ENCODE peak calls at places on chromosomes 7 and 10, in five cellular contexts. O is BJ; W is dorsolateral prefrontal cortex; Z is astrocyte; T is CD8-positive, alpha-beta T cell. X is an unnamed sample.

GRCh38 chr7:2821842-2822507 is 22.1 kb downstream of the GNA12 start:
- DNase-seq in Z (peak), O (peak), W (no peak), T (no peak), X (no peak)

GRCh38 chr7:18638594-18639452 is 143.3 kb downstream of the HDAC9 start:
- DNase-seq in W (no peak), O (peak), T (no peak), Z (peak), X (no peak)

GRCh38 chr10:42691361-42692120 is 53.2 kb upstream of the ZNF33B start:
- DNase-seq in T (no peak), W (no peak), O (no peak), Z (no peak), X (no peak)

GRCh38 chr10:101837753-101838152 is 5.8 kb downstream of the KCNIP2 start:
- DNase-seq in Z (no peak), T (no peak), O (no peak), W (no peak), X (no peak)

GRCh38 chr7:101018271-101019167 is 1.4 kb upstream of the MUC17 start:
- DNase-seq in Z (no peak), W (no peak), T (no peak), O (no peak), X (peak)

GRCh38 chr10:88865281-88865876 is 13.7 kb upstream of the ANKRD22 start:
- DNase-seq in T (no peak), Z (no peak), O (no peak), W (no peak), X (no peak)

GRCh38 chr10:77027576-77027975 is 610.0 kb downstream of the KCNMA1 start:
- DNase-seq in O (no peak), Z (no peak), T (no peak), W (no peak), X (no peak)

GRCh38 chr10:101938316-101939272 is 95.0 kb upstream of the KCNIP2 start:
- DNase-seq in Z (peak), W (no peak), O (peak), T (no peak), X (no peak)

GRCh38 chr10:73894245-73894971 is 16.5 kb upstream of the PLAU start:
- DNase-seq in T (no peak), O (no peak), Z (peak), W (no peak), X (no peak)

GRCh38 chr7:132858251-132858650 is 223.6 kb downstream of the CHCHD3 start:
- DNase-seq in T (no peak), Z (no peak), O (no peak), W (no peak), X (no peak)

GRCh38 chr10:84114088-84114667 is 25.1 kb upstream of the GHITM start:
- DNase-seq in Z (no peak), O (no peak), W (no peak), T (no peak), X (no peak)

GRCh38 chr10:102770792-102771191 is 27.0 kb downstream of the WBP1L start:
- DNase-seq in T (no peak), O (no peak), Z (no peak), W (no peak), X (no peak)

GRCh38 chr10:94006591-94007550 is 13.1 kb downstream of the PLCE1 start:
- DNase-seq in Z (peak), T (no peak), O (peak), W (no peak), X (no peak)

GRCh38 chr10:122639801-122640200 is 59.8 kb downstream of the C10orf120 start:
- DNase-seq in O (no peak), W (no peak), Z (no peak), T (no peak), X (no peak)

GRCh38 chr10:68364101-68364886 is 31.6 kb upstream of the PBLD start:
- DNase-seq in W (no peak), Z (no peak), O (no peak), T (no peak), X (no peak)

GRCh38 chr7:26784118-26784517 is 80.3 kb downstream of the SKAP2 start:
- DNase-seq in W (no peak), T (no peak), O (no peak), Z (no peak), X (no peak)

GRCh38 chr7:121605297-121605640 is 209.2 kb upstream of the FAM3C start:
- DNase-seq in W (no peak), T (no peak), Z (no peak), O (no peak), X (no peak)
- TF ChIP-seq CTCF in W (peak), T (no peak), Z (peak), O (no peak), X (no peak)

DNA sequence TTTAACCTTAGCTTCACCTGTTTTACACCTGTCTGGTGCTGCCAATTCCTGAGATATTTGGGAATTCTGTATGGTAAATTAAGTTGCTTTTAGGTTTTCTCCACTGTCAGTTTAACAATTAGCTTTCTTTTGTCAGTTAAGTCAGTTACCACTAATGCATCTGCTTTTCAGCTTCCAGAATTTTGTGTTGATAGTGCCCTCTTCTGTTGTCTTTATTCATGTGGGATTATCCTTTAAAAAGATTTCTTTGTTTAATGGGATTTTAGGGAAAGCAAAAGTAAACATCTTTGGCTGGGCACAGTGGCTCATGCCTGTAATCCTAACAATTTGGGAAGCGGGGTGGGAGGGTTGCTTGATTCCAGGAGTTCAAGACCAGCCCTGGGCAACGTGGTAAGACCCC is 8.1 kb downstream of the TFAM start:
- DNase-seq in W (no peak), Z (no peak), T (no peak), O (no peak), X (no peak)
- TF ChIP-seq CTCF in W (peak), Z (no peak), T (no peak), O (peak), X (no peak)

GRCh38 chr10:75129537-75129936 is 18.1 kb downstream of the SAMD8 start:
- DNase-seq in O (no peak), Z (no peak), T (no peak), W (no peak), X (no peak)
- TF ChIP-seq CTCF in O (no peak), Z (no peak), T (no peak), W (no peak), X (no peak)

GRCh38 chr10:100766693-100767427 is 21.5 kb downstream of the PAX2 start:
- DNase-seq in Z (no peak), W (no peak), T (no peak), O (no peak), X (no peak)
- TF ChIP-seq CTCF in Z (no peak), W (no peak), T (no peak), O (no peak), X (no peak)

DNA sequence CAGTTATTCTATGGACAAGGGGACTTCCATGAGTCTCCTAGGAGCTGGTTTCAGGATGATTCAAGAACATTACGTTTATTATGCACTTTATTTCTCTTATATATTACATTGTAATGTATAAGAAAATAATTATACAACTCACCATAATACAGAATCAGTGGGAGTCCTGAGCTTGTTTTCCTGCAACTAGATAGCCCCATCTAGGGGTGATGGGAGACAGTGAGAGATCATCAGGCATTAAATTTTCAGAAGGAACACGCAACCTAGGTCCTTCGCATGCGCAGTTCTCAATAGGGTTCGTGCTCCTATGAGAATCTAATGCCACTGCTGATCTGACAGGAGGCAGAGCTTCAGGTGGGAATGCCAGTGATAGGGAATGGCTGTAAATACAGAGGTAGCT is 137.9 kb downstream of the ANKRD30A start:
- DNase-seq in T (no peak), W (no peak), O (no peak), Z (no peak), X (no peak)
- TF ChIP-seq CTCF in T (no peak), W (peak), O (no peak), Z (no peak), X (no peak)

GRCh38 chr10:5977471-5978370 is at the start of gene IL15RA:
- DNase-seq in T (peak), Z (peak), W (no peak), O (no peak), X (peak)
- TF ChIP-seq CTCF in T (no peak), Z (no peak), W (peak), O (no peak), X (no peak)

DNA sequence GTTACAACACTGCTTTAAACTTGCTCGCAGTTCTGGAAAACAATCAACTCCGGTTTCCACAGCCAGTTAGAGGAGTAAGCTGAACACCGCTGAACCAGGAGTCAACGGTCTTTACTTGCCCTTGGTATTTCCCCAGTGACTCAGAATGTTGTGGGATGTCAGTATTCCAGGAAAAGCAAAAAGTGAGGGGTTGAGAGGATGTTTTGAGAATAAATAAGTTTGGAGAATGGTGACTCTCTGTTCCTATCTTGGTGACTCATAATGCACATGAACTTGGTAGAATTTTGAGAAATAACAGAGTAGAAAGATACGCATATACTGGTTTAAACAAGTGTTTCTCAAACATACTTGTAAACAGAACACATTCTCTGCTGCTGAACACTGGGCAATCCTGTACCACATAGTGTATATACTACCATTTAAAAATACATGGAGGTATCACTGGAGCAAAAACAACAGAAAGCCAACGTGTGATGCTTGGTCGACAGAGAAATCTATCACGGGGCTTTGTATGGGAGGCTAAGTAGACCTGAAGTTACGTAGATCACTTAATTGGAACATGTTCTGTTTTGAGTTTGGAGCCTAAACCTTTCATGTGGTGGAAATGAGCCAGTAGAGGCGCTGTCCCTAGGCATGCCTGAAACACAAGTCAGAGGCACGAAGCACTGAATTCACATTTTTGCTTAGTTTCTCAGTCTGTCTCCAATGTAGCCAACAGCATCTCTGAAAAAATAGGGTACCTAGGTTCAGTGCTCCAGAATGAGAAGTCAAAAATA is 534.3 kb downstream of the PARD3 start:
- DNase-seq in W (no peak), T (no peak), O (peak), Z (peak), X (no peak)
- TF ChIP-seq CTCF in W (no peak), T (no peak), O (peak), Z (peak), X (no peak)

GRCh38 chr10:96153065-96153464 is 23.0 kb downstream of the ZNF518A start:
- DNase-seq in T (no peak), O (no peak), Z (peak), W (no peak), X (no peak)

DNA sequence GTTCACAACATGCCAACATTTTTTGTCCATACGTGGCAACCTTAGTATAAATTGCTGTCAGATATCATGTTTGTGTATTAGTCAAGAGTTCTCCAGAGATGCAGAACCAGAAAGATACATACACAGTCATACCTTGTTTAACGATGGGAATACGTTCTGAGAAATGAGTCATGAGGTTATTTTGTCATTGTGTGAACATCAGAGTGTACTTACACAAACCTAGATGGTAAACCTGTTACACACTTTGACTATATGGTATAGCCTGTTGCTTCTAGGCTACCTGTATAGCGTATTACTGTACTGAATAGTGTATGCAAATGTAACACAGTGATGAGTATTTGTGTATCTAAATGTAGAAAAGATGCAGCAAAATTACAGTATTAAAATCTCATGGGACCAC is 22.3 kb downstream of the ZNF518A start:
- DNase-seq in O (no peak), T (no peak), W (no peak), Z (no peak), X (no peak)
- TF ChIP-seq CTCF in O (no peak), T (no peak), W (no peak), Z (no peak), X (no peak)

X was measured in activated B cell treated with CpG ODN at 0.5 μM for 24 hours.